ENCODE peak calls at places on chromosomes 12 and 14, in seven cellular contexts. J is prostate gland, K is HCT116, P is Panc1, G is breast epithelium, R is K562, C is GM12892. Y is an unnamed sample.

GRCh38 chr14:77314043-77314442 is 6.6 kb downstream of the POMT2 start:
- DNase-seq in J (peak; percentile 55), K (no peak), P (peak; percentile 66), G (peak; percentile 47), R (no peak), C (no peak), Y (no peak)

GRCh38 chr12:90250766-90251165 is 542.1 kb upstream of the ATP2B1 start:
- DNase-seq in J (no peak), K (no peak), P (no peak), G (peak; percentile 38), R (no peak), C (no peak), Y (no peak)

GRCh38 chr12:103728323-103728722 is 112.7 kb downstream of the NT5DC3 start:
- DNase-seq in J (no peak), K (no peak), P (no peak), G (no peak), R (no peak), C (no peak), Y (no peak)

GRCh38 chr12:40647651-40648050 is 44.6 kb upstream of the CNTN1 start:
- DNase-seq in J (no peak), K (peak; percentile 10), P (no peak), G (no peak), R (no peak), C (no peak), Y (no peak)

GRCh38 chr14:78156196-78156595 is 14.0 kb upstream of the NRXN3 start:
- DNase-seq in J (no peak), K (no peak), P (no peak), G (no peak), R (no peak), C (no peak), Y (no peak)

GRCh38 chr12:104215638-104216297 is at the start of gene TXNRD1:
- DNase-seq in J (peak; percentile 63), K (peak; percentile 56), P (peak; percentile 32), G (peak; percentile 70), R (peak; percentile 84), C (peak; percentile 88), Y (peak; percentile 86)

GRCh38 chr14:30569216-30569902 is 10.4 kb downstream of the G2E3 start:
- DNase-seq in J (no peak), K (no peak), P (no peak), G (no peak), R (no peak), C (no peak), Y (no peak)

GRCh38 chr14:42277840-42278239 is 671.2 kb downstream of the LRFN5 start:
- DNase-seq in J (no peak), K (no peak), P (no peak), G (no peak), R (no peak), C (no peak), Y (no peak)

GRCh38 chr12:127306604-127307215 is 960.3 kb upstream of the TMEM132C start:
- DNase-seq in J (no peak), K (no peak), P (no peak), G (no peak), R (no peak), C (no peak), Y (no peak)

DNA sequence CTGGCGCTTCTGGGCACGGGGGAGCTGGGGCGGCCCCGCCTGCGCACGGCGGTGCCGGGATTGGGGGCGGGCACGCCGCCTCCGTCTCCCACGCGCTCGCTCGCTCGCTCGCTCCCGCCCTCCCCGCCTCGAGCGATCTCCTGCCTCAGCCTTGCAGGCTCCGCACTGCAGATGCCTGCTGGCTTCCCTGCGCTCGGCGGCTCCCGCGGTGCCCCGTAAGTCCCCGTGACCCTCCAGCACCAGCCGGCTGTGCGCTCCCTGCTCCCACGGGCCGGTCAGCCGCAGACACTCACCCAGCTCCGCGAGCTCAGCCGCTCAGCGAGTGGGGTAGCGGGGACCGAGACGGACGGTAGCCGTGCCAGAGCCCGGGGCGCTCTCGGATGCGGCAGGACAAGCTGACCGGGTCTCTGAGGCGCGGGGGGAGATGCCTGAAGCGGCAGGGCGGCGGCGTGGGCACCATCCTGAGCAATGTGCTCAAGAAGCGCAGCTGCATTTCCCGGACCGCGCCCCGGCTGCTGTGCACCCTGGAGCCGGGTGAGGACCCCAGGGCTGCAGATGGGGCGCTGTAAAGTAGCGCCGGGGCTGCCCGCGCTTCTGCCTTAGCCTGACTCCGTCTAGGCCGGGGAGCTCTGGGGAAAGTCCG is at the start of gene TBC1D30:
- DNase-seq in J (no peak), K (no peak), P (no peak), G (no peak), R (peak; percentile 15), C (peak; percentile 30), Y (peak; percentile 41)
- TF ChIP-seq POLR2AphosphoS5 in J (no peak), K (no peak), P (no peak), G (no peak), R (no peak), C (no peak), Y (no peak)

GRCh38 chr14:103880986-103881926 is 33.9 kb upstream of the PPP1R13B start:
- DNase-seq in J (no peak), K (no peak), P (no peak), G (no peak), R (no peak), C (no peak), Y (no peak)
- TF ChIP-seq POLR2AphosphoS5 in J (no peak), K (no peak), P (no peak), G (no peak), R (no peak), C (no peak), Y (no peak)

GRCh38 chr14:105065280-105066228 is at the start of gene GPR132:
- DNase-seq in J (no peak), K (no peak), P (no peak), G (peak; percentile 49), R (no peak), C (peak; percentile 81), Y (peak; percentile 86)
- TF ChIP-seq POLR2AphosphoS5 in J (peak; percentile 22), K (no peak), P (no peak), G (no peak), R (no peak), C (peak; percentile 95), Y (peak; percentile 87)

DNA sequence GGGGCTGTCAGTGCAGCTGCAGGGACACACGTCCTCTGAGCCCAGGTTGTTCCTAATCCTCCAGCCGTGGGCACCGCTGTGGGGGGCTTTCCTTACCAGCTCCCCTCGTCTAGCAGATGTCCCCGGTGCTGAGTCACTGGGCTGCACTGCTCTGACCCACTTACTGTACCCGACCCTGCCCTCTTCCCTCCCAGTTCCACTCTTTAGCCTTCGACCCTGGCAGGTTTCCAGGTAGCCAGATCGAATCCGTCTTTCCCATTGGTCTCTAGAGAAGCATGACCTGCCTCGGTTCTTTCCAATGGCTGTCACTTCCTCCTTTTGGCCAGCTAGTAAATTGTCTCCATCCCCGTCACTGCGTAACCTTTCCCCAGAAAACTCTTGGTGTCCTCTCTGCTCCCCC is 48.4 kb downstream of the ELK3 start:
- DNase-seq in J (no peak), K (no peak), P (no peak), G (no peak), R (peak; percentile 44), C (no peak), Y (no peak)
- TF ChIP-seq POLR2AphosphoS5 in J (no peak), K (no peak), P (no peak), G (no peak), R (no peak), C (no peak), Y (no peak)

GRCh38 chr12:122516544-122517361 is 10.0 kb downstream of the RSRC2 start:
- DNase-seq in J (no peak), K (no peak), P (no peak), G (no peak), R (no peak), C (no peak), Y (no peak)

GRCh38 chr12:122517877-122518276 is 8.9 kb downstream of the RSRC2 start:
- DNase-seq in J (no peak), K (no peak), P (no peak), G (no peak), R (no peak), C (no peak), Y (no peak)

GRCh38 chr12:122518908-122519307 is 7.8 kb downstream of the RSRC2 start:
- DNase-seq in J (no peak), K (no peak), P (no peak), G (no peak), R (no peak), C (no peak), Y (no peak)

GRCh38 chr12:122515275-122515674 is 11.5 kb downstream of the RSRC2 start:
- DNase-seq in J (no peak), K (no peak), P (no peak), G (no peak), R (no peak), C (no peak), Y (no peak)

DNA sequence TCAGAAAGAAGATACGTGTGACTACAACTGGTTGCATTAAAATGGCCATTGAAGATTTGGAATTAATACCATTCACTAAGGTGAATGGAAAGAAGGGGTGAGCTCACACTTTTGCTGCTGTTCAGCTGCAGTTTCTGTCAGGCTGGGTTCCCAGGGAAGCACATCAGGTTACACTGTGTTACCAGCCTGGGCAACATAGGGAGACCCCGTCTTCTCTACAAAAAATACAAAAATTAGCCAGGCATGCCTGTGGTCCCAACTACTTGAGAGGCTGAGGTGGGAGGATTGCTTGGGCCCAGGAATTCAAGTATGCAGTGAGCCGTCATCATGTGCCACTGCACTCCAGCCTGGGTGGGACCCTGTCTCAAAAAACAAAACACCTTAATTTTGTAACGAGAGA is 12.9 kb upstream of the ZCCHC8 start:
- DNase-seq in J (no peak), K (no peak), P (no peak), G (no peak), R (no peak), C (no peak), Y (no peak)
- TF ChIP-seq POLR2AphosphoS5 in J (no peak), K (no peak), P (no peak), G (no peak), R (no peak), C (peak; percentile 34), Y (peak; percentile 26)

GRCh38 chr12:132081423-132081822 is 62.7 kb downstream of the DDX51 start:
- DNase-seq in J (no peak), K (no peak), P (no peak), G (no peak), R (no peak), C (no peak), Y (no peak)

GRCh38 chr12:132079695-132080094 is 64.4 kb downstream of the DDX51 start:
- DNase-seq in J (no peak), K (no peak), P (no peak), G (no peak), R (no peak), C (no peak), Y (no peak)

GRCh38 chr12:132083731-132084641 is 60.1 kb downstream of the DDX51 start:
- DNase-seq in J (peak; percentile 84), K (peak; percentile 76), P (peak; percentile 36), G (peak; percentile 88), R (peak; percentile 100), C (peak; percentile 99), Y (peak; percentile 99)

GRCh38 chr12:132089407-132089910 is 54.7 kb downstream of the DDX51 start:
- DNase-seq in J (no peak), K (no peak), P (no peak), G (no peak), R (no peak), C (no peak), Y (no peak)

GRCh38 chr12:132084681-132085635 is 59.2 kb downstream of the DDX51 start:
- DNase-seq in J (no peak), K (no peak), P (no peak), G (peak; percentile 31), R (peak; percentile 88), C (peak; percentile 57), Y (no peak)
- TF ChIP-seq POLR2AphosphoS5 in J (no peak), K (no peak), P (no peak), G (peak; percentile 14), R (peak; percentile 59), C (peak; percentile 32), Y (no peak)

Y was measured in GM12891.